ENCODE peak calls at places on chromosomes 3 and 15, in six cellular contexts. One of them, this sample, is unnamed.
A peak's percentile ranks its signal among the peaks of the same experiment; 100 is the strongest.

GRCh38 chr15:99475754-99476412 is 89.9 kb upstream of the MEF2A start:
- DNase-seq in A172: no peak
- DNase-seq in EL: no peak
- DNase-seq in RCC 7860: no peak
- DNase-seq in HS-5: no peak
- DNase-seq in AG09309: no peak
- DNase-seq in this sample: no peak

GRCh38 chr3:10286596-10287295 is 6.0 kb downstream of the GHRL start:
- DNase-seq in A172: peak; percentile 86
- DNase-seq in EL: peak; percentile 38
- DNase-seq in RCC 7860: no peak
- DNase-seq in HS-5: peak; percentile 18
- DNase-seq in AG09309: peak; percentile 46
- DNase-seq in this sample: peak; percentile 37

GRCh38 chr3:32470362-32470761 is 32.3 kb downstream of the CMTM6 start:
- DNase-seq in A172: no peak
- DNase-seq in EL: no peak
- DNase-seq in RCC 7860: no peak
- DNase-seq in HS-5: no peak
- DNase-seq in AG09309: no peak
- DNase-seq in this sample: no peak

GRCh38 chr3:87167634-87168456 is 59.3 kb upstream of the CHMP2B start:
- DNase-seq in A172: peak; percentile 56
- DNase-seq in EL: peak; percentile 68
- DNase-seq in RCC 7860: no peak
- DNase-seq in HS-5: peak; percentile 51
- DNase-seq in AG09309: peak; percentile 20
- DNase-seq in this sample: peak; percentile 7

GRCh38 chr3:106792716-106793115 is 584.5 kb upstream of the CCDC54 start:
- DNase-seq in A172: peak; percentile 33
- DNase-seq in EL: peak; percentile 50
- DNase-seq in RCC 7860: no peak
- DNase-seq in HS-5: no peak
- DNase-seq in AG09309: no peak
- DNase-seq in this sample: no peak

GRCh38 chr3:100833483-100833882 is 124.2 kb downstream of the TFG start:
- DNase-seq in A172: no peak
- DNase-seq in EL: no peak
- DNase-seq in RCC 7860: no peak
- DNase-seq in HS-5: no peak
- DNase-seq in AG09309: no peak
- DNase-seq in this sample: no peak

GRCh38 chr3:108394016-108394415 is 97.7 kb downstream of the HHLA2 start:
- DNase-seq in A172: no peak
- DNase-seq in EL: no peak
- DNase-seq in RCC 7860: no peak
- DNase-seq in HS-5: no peak
- DNase-seq in AG09309: no peak
- DNase-seq in this sample: no peak

GRCh38 chr15:92650256-92650655 is 5.3 kb downstream of the FAM174B start:
- DNase-seq in A172: no peak
- DNase-seq in EL: no peak
- DNase-seq in RCC 7860: no peak
- DNase-seq in HS-5: no peak
- DNase-seq in AG09309: no peak
- DNase-seq in this sample: no peak

GRCh38 chr3:136844726-136845125 is 17.3 kb upstream of the NCK1 start:
- DNase-seq in A172: no peak
- DNase-seq in EL: no peak
- DNase-seq in RCC 7860: no peak
- DNase-seq in HS-5: no peak
- DNase-seq in AG09309: no peak
- DNase-seq in this sample: no peak

GRCh38 chr3:101690972-101691371 is 4.5 kb upstream of the RPL24 start:
- DNase-seq in A172: no peak
- DNase-seq in EL: no peak
- DNase-seq in RCC 7860: no peak
- DNase-seq in HS-5: no peak
- DNase-seq in AG09309: no peak
- DNase-seq in this sample: no peak

This sample was measured in HTR-8/SVneo.